ENCODE peak calls at places on chromosome X, in five cellular contexts. One of them, this sample, is unnamed.

GRCh38 chrX:94204524-94204923 is 530.5 kb downstream of the FAM133A start:
- DNase-seq in left colon: no peak
- DNase-seq in HT1080: no peak
- DNase-seq in stimulated activated CD4-positive, alpha-beta T cell treated with anti-CD3 and anti-CD28 coated beads, Interleukin-4, amount 100 ng/mL, for 4 hours: no peak
- DNase-seq in H7: no peak
- DNase-seq in this sample: no peak

GRCh38 chrX:45497290-45497689 is 296.6 kb upstream of the DIPK2B start:
- DNase-seq in left colon: no peak
- DNase-seq in HT1080: peak
- DNase-seq in stimulated activated CD4-positive, alpha-beta T cell treated with anti-CD3 and anti-CD28 coated beads, Interleukin-4, amount 100 ng/mL, for 4 hours: no peak
- DNase-seq in H7: no peak
- DNase-seq in this sample: no peak

GRCh38 chrX:139851730-139852129 is 81.1 kb downstream of the ATP11C start:
- DNase-seq in left colon: no peak
- DNase-seq in HT1080: no peak
- DNase-seq in stimulated activated CD4-positive, alpha-beta T cell treated with anti-CD3 and anti-CD28 coated beads, Interleukin-4, amount 100 ng/mL, for 4 hours: no peak
- DNase-seq in H7: no peak
- DNase-seq in this sample: no peak

GRCh38 chrX:17535229-17535628 is 160.2 kb downstream of the NHS start:
- DNase-seq in left colon: no peak
- DNase-seq in HT1080: peak
- DNase-seq in stimulated activated CD4-positive, alpha-beta T cell treated with anti-CD3 and anti-CD28 coated beads, Interleukin-4, amount 100 ng/mL, for 4 hours: peak
- DNase-seq in H7: peak
- DNase-seq in this sample: no peak

GRCh38 chrX:116756960-116757359 is 294.2 kb upstream of the CT83 start:
- DNase-seq in left colon: no peak
- DNase-seq in HT1080: no peak
- DNase-seq in stimulated activated CD4-positive, alpha-beta T cell treated with anti-CD3 and anti-CD28 coated beads, Interleukin-4, amount 100 ng/mL, for 4 hours: no peak
- DNase-seq in H7: no peak
- DNase-seq in this sample: no peak

GRCh38 chrX:123348468-123348867 is 164.4 kb downstream of the GRIA3 start:
- DNase-seq in left colon: no peak
- DNase-seq in HT1080: no peak
- DNase-seq in stimulated activated CD4-positive, alpha-beta T cell treated with anti-CD3 and anti-CD28 coated beads, Interleukin-4, amount 100 ng/mL, for 4 hours: no peak
- DNase-seq in H7: no peak
- DNase-seq in this sample: no peak

GRCh38 chrX:132435222-132435621 is 53.6 kb downstream of the MBNL3 start:
- DNase-seq in left colon: no peak
- DNase-seq in HT1080: no peak
- DNase-seq in stimulated activated CD4-positive, alpha-beta T cell treated with anti-CD3 and anti-CD28 coated beads, Interleukin-4, amount 100 ng/mL, for 4 hours: no peak
- DNase-seq in H7: no peak
- DNase-seq in this sample: no peak

GRCh38 chrX:149461746-149462145 is 43.4 kb downstream of the IDS start:
- DNase-seq in left colon: no peak
- DNase-seq in HT1080: no peak
- DNase-seq in stimulated activated CD4-positive, alpha-beta T cell treated with anti-CD3 and anti-CD28 coated beads, Interleukin-4, amount 100 ng/mL, for 4 hours: no peak
- DNase-seq in H7: no peak
- DNase-seq in this sample: no peak

GRCh38 chrX:1535241-1536041 is 1.5 kb downstream of the P2RY8 start:
- DNase-seq in left colon: peak
- DNase-seq in HT1080: no peak
- DNase-seq in stimulated activated CD4-positive, alpha-beta T cell treated with anti-CD3 and anti-CD28 coated beads, Interleukin-4, amount 100 ng/mL, for 4 hours: peak
- DNase-seq in H7: no peak
- DNase-seq in this sample: peak

GRCh38 chrX:136130931-136131843 is 16.1 kb upstream of the FHL1 start:
- DNase-seq in left colon: no peak
- DNase-seq in HT1080: peak
- DNase-seq in stimulated activated CD4-positive, alpha-beta T cell treated with anti-CD3 and anti-CD28 coated beads, Interleukin-4, amount 100 ng/mL, for 4 hours: no peak
- DNase-seq in H7: no peak
- DNase-seq in this sample: no peak

GRCh38 chrX:129961180-129962083 is 21.0 kb upstream of the BCORL1 start:
- DNase-seq in left colon: peak
- DNase-seq in HT1080: peak
- DNase-seq in stimulated activated CD4-positive, alpha-beta T cell treated with anti-CD3 and anti-CD28 coated beads, Interleukin-4, amount 100 ng/mL, for 4 hours: peak
- DNase-seq in H7: peak
- DNase-seq in this sample: no peak

GRCh38 chrX:40773809-40774208 is 38.5 kb upstream of the MED14 start:
- DNase-seq in left colon: no peak
- DNase-seq in HT1080: peak
- DNase-seq in stimulated activated CD4-positive, alpha-beta T cell treated with anti-CD3 and anti-CD28 coated beads, Interleukin-4, amount 100 ng/mL, for 4 hours: no peak
- DNase-seq in H7: no peak
- DNase-seq in this sample: no peak

GRCh38 chrX:136121788-136122187 is 25.5 kb upstream of the FHL1 start:
- DNase-seq in left colon: no peak
- DNase-seq in HT1080: no peak
- DNase-seq in stimulated activated CD4-positive, alpha-beta T cell treated with anti-CD3 and anti-CD28 coated beads, Interleukin-4, amount 100 ng/mL, for 4 hours: no peak
- DNase-seq in H7: no peak
- DNase-seq in this sample: no peak

GRCh38 chrX:129825746-129826505 is 17.8 kb downstream of the ZDHHC9 start:
- DNase-seq in left colon: peak
- DNase-seq in HT1080: no peak
- DNase-seq in stimulated activated CD4-positive, alpha-beta T cell treated with anti-CD3 and anti-CD28 coated beads, Interleukin-4, amount 100 ng/mL, for 4 hours: peak
- DNase-seq in H7: no peak
- DNase-seq in this sample: no peak

GRCh38 chrX:65392284-65392683 is 142.3 kb downstream of the LAS1L start:
- DNase-seq in left colon: no peak
- DNase-seq in HT1080: no peak
- DNase-seq in stimulated activated CD4-positive, alpha-beta T cell treated with anti-CD3 and anti-CD28 coated beads, Interleukin-4, amount 100 ng/mL, for 4 hours: no peak
- DNase-seq in H7: no peak
- DNase-seq in this sample: no peak

GRCh38 chrX:79288723-79289122 is 78.4 kb downstream of the ITM2A start:
- DNase-seq in left colon: no peak
- DNase-seq in HT1080: no peak
- DNase-seq in stimulated activated CD4-positive, alpha-beta T cell treated with anti-CD3 and anti-CD28 coated beads, Interleukin-4, amount 100 ng/mL, for 4 hours: no peak
- DNase-seq in H7: no peak
- DNase-seq in this sample: no peak

GRCh38 chrX:74578137-74578536 is 36.3 kb downstream of the RLIM start:
- DNase-seq in left colon: no peak
- DNase-seq in HT1080: no peak
- DNase-seq in stimulated activated CD4-positive, alpha-beta T cell treated with anti-CD3 and anti-CD28 coated beads, Interleukin-4, amount 100 ng/mL, for 4 hours: no peak
- DNase-seq in H7: no peak
- DNase-seq in this sample: no peak

GRCh38 chrX:83630662-83631061 is 122.6 kb downstream of the POU3F4 start:
- DNase-seq in left colon: no peak
- DNase-seq in HT1080: no peak
- DNase-seq in stimulated activated CD4-positive, alpha-beta T cell treated with anti-CD3 and anti-CD28 coated beads, Interleukin-4, amount 100 ng/mL, for 4 hours: no peak
- DNase-seq in H7: no peak
- DNase-seq in this sample: no peak